ENCODE peak calls at places on chromosomes 4 and X, in six cellular contexts. One of them, this sample, is unnamed.
A peak's percentile ranks its signal among the peaks of the same experiment; 100 is the strongest.

GRCh38 chr4:95263960-95264359 is 284.8 kb downstream of the UNC5C start:
- DNase-seq in MM.1S: no peak
- DNase-seq in GM23248: no peak
- DNase-seq in GM12878: no peak
- DNase-seq in OCI-LY7: no peak
- DNase-seq in fibroblast of lung: no peak
- DNase-seq in this sample: no peak

GRCh38 chr4:1746919-1747602 is 25.7 kb downstream of the TACC3 start:
- DNase-seq in MM.1S: no peak
- DNase-seq in GM23248: no peak
- DNase-seq in GM12878: no peak
- DNase-seq in OCI-LY7: no peak
- DNase-seq in fibroblast of lung: no peak
- DNase-seq in this sample: no peak

GRCh38 chr4:186592961-186593586 is 37.7 kb upstream of the MTNR1A start:
- DNase-seq in MM.1S: no peak
- DNase-seq in GM23248: no peak
- DNase-seq in GM12878: no peak
- DNase-seq in OCI-LY7: no peak
- DNase-seq in fibroblast of lung: no peak
- DNase-seq in this sample: no peak

GRCh38 chr4:123479944-123480343 is 83.3 kb downstream of the SPRY1 start:
- DNase-seq in MM.1S: no peak
- DNase-seq in GM23248: peak; percentile 12
- DNase-seq in GM12878: no peak
- DNase-seq in OCI-LY7: peak; percentile 20
- DNase-seq in fibroblast of lung: no peak
- DNase-seq in this sample: no peak

GRCh38 chr4:48557478-48557877 is 67.4 kb downstream of the ZAR1 start:
- DNase-seq in MM.1S: no peak
- DNase-seq in GM23248: no peak
- DNase-seq in GM12878: no peak
- DNase-seq in OCI-LY7: no peak
- DNase-seq in fibroblast of lung: peak; percentile 10
- DNase-seq in this sample: no peak

GRCh38 chr4:140095694-140096482 is 58.1 kb downstream of the MAML3 start:
- DNase-seq in MM.1S: no peak
- DNase-seq in GM23248: peak; percentile 92
- DNase-seq in GM12878: no peak
- DNase-seq in OCI-LY7: peak; percentile 8
- DNase-seq in fibroblast of lung: peak; percentile 100
- DNase-seq in this sample: no peak

GRCh38 chr4:155667538-155668511 is 1.2 kb downstream of the GUCY1A1 start:
- DNase-seq in MM.1S: peak; percentile 70
- DNase-seq in GM23248: peak; percentile 45
- DNase-seq in GM12878: no peak
- DNase-seq in OCI-LY7: no peak
- DNase-seq in fibroblast of lung: peak; percentile 39
- DNase-seq in this sample: peak; percentile 53

GRCh38 chrX:56788229-56788628 is 59.2 kb downstream of the NBDY start:
- DNase-seq in MM.1S: peak; percentile 60
- DNase-seq in GM23248: no peak
- DNase-seq in GM12878: no peak
- DNase-seq in OCI-LY7: no peak
- DNase-seq in fibroblast of lung: no peak
- DNase-seq in this sample: no peak

GRCh38 chr4:52718123-52718522 is 33.1 kb downstream of the ERVMER34-1 start:
- DNase-seq in MM.1S: no peak
- DNase-seq in GM23248: peak; percentile 13
- DNase-seq in GM12878: no peak
- DNase-seq in OCI-LY7: no peak
- DNase-seq in fibroblast of lung: peak; percentile 54
- DNase-seq in this sample: no peak

GRCh38 chr4:7964890-7965662 is 25.4 kb upstream of the AFAP1 start:
- DNase-seq in MM.1S: no peak
- DNase-seq in GM23248: peak; percentile 73
- DNase-seq in GM12878: no peak
- DNase-seq in OCI-LY7: no peak
- DNase-seq in fibroblast of lung: peak; percentile 64
- DNase-seq in this sample: no peak

GRCh38 chr4:166941629-166942028 is 292.7 kb downstream of the SPOCK3 start:
- DNase-seq in MM.1S: no peak
- DNase-seq in GM23248: no peak
- DNase-seq in GM12878: peak; percentile 7
- DNase-seq in OCI-LY7: no peak
- DNase-seq in fibroblast of lung: peak; percentile 62
- DNase-seq in this sample: no peak

GRCh38 chr4:168651374-168651773 is 154.5 kb downstream of the PALLD start:
- DNase-seq in MM.1S: no peak
- DNase-seq in GM23248: no peak
- DNase-seq in GM12878: no peak
- DNase-seq in OCI-LY7: no peak
- DNase-seq in fibroblast of lung: peak; percentile 76
- DNase-seq in this sample: no peak

GRCh38 chr4:82125863-82126297 is 247.9 kb downstream of the HNRNPD start:
- DNase-seq in MM.1S: no peak
- DNase-seq in GM23248: no peak
- DNase-seq in GM12878: no peak
- DNase-seq in OCI-LY7: no peak
- DNase-seq in fibroblast of lung: no peak
- DNase-seq in this sample: no peak

GRCh38 chr4:68369474-68369805 is 19.6 kb upstream of the YTHDC1 start:
- DNase-seq in MM.1S: no peak
- DNase-seq in GM23248: no peak
- DNase-seq in GM12878: no peak
- DNase-seq in OCI-LY7: no peak
- DNase-seq in fibroblast of lung: peak; percentile 83
- DNase-seq in this sample: no peak

GRCh38 chr4:4677825-4678522 is 136.1 kb upstream of the STX18 start:
- DNase-seq in MM.1S: no peak
- DNase-seq in GM23248: peak; percentile 83
- DNase-seq in GM12878: no peak
- DNase-seq in OCI-LY7: peak; percentile 13
- DNase-seq in fibroblast of lung: peak; percentile 36
- DNase-seq in this sample: peak; percentile 40

GRCh38 chr4:154620111-154620510 is 7.7 kb upstream of the FGG start:
- DNase-seq in MM.1S: no peak
- DNase-seq in GM23248: no peak
- DNase-seq in GM12878: no peak
- DNase-seq in OCI-LY7: no peak
- DNase-seq in fibroblast of lung: no peak
- DNase-seq in this sample: no peak

GRCh38 chrX:9258346-9259104 is 206.3 kb upstream of the TBL1X start:
- DNase-seq in MM.1S: peak; percentile 33
- DNase-seq in GM23248: no peak
- DNase-seq in GM12878: no peak
- DNase-seq in OCI-LY7: no peak
- DNase-seq in fibroblast of lung: no peak
- DNase-seq in this sample: no peak

GRCh38 chr4:6316461-6317003 is 46.9 kb downstream of the WFS1 start:
- DNase-seq in MM.1S: no peak
- DNase-seq in GM23248: no peak
- DNase-seq in GM12878: no peak
- DNase-seq in OCI-LY7: no peak
- DNase-seq in fibroblast of lung: no peak
- DNase-seq in this sample: no peak

GRCh38 chr4:121192500-121192899 is 28.4 kb upstream of the TNIP3 start:
- DNase-seq in MM.1S: peak; percentile 53
- DNase-seq in GM23248: peak; percentile 73
- DNase-seq in GM12878: peak; percentile 39
- DNase-seq in OCI-LY7: peak; percentile 54
- DNase-seq in fibroblast of lung: peak; percentile 42
- DNase-seq in this sample: peak; percentile 33

GRCh38 chr4:70511365-70511764 is 7.0 kb upstream of the AMTN start:
- DNase-seq in MM.1S: no peak
- DNase-seq in GM23248: no peak
- DNase-seq in GM12878: no peak
- DNase-seq in OCI-LY7: no peak
- DNase-seq in fibroblast of lung: no peak
- DNase-seq in this sample: no peak

GRCh38 chr4:181819951-181820350 is 423.3 kb upstream of the TENM3 start:
- DNase-seq in MM.1S: no peak
- DNase-seq in GM23248: no peak
- DNase-seq in GM12878: no peak
- DNase-seq in OCI-LY7: no peak
- DNase-seq in fibroblast of lung: peak; percentile 60
- DNase-seq in this sample: no peak

GRCh38 chr4:177064116-177064515 is 245.6 kb upstream of the NEIL3 start:
- DNase-seq in MM.1S: no peak
- DNase-seq in GM23248: no peak
- DNase-seq in GM12878: no peak
- DNase-seq in OCI-LY7: no peak
- DNase-seq in fibroblast of lung: no peak
- DNase-seq in this sample: no peak

GRCh38 chr4:577499-578450 is 1.7 kb upstream of the TMEM271 start:
- DNase-seq in MM.1S: no peak
- DNase-seq in GM23248: peak; percentile 54
- DNase-seq in GM12878: no peak
- DNase-seq in OCI-LY7: no peak
- DNase-seq in fibroblast of lung: peak; percentile 36
- DNase-seq in this sample: peak; percentile 37

GRCh38 chrX:39897741-39898097 is 200.0 kb downstream of the BCOR start:
- DNase-seq in MM.1S: no peak
- DNase-seq in GM23248: no peak
- DNase-seq in GM12878: no peak
- DNase-seq in OCI-LY7: no peak
- DNase-seq in fibroblast of lung: no peak
- DNase-seq in this sample: no peak

GRCh38 chr4:5156677-5157076 is 105.4 kb downstream of the STK32B start:
- DNase-seq in MM.1S: no peak
- DNase-seq in GM23248: no peak
- DNase-seq in GM12878: no peak
- DNase-seq in OCI-LY7: no peak
- DNase-seq in fibroblast of lung: no peak
- DNase-seq in this sample: no peak

GRCh38 chrX:3052864-3053263 is 11.6 kb downstream of the ARSF start:
- DNase-seq in MM.1S: no peak
- DNase-seq in GM23248: no peak
- DNase-seq in GM12878: no peak
- DNase-seq in OCI-LY7: no peak
- DNase-seq in fibroblast of lung: no peak
- DNase-seq in this sample: no peak

GRCh38 chr4:68175562-68176155 is 46.0 kb upstream of the TMPRSS11F start:
- DNase-seq in MM.1S: peak; percentile 74
- DNase-seq in GM23248: peak; percentile 71
- DNase-seq in GM12878: peak; percentile 20
- DNase-seq in OCI-LY7: peak; percentile 64
- DNase-seq in fibroblast of lung: peak; percentile 52
- DNase-seq in this sample: peak; percentile 62

GRCh38 chrX:148609766-148610698 is 109.6 kb downstream of the AFF2 start:
- DNase-seq in MM.1S: peak; percentile 7
- DNase-seq in GM23248: no peak
- DNase-seq in GM12878: peak; percentile 40
- DNase-seq in OCI-LY7: peak; percentile 86
- DNase-seq in fibroblast of lung: peak; percentile 29
- DNase-seq in this sample: peak; percentile 9

GRCh38 chrX:130575831-130576404 is 174.1 kb downstream of the RBMX2 start:
- DNase-seq in MM.1S: peak; percentile 54
- DNase-seq in GM23248: peak; percentile 50
- DNase-seq in GM12878: no peak
- DNase-seq in OCI-LY7: peak; percentile 31
- DNase-seq in fibroblast of lung: peak; percentile 27
- DNase-seq in this sample: peak; percentile 1

DNA sequence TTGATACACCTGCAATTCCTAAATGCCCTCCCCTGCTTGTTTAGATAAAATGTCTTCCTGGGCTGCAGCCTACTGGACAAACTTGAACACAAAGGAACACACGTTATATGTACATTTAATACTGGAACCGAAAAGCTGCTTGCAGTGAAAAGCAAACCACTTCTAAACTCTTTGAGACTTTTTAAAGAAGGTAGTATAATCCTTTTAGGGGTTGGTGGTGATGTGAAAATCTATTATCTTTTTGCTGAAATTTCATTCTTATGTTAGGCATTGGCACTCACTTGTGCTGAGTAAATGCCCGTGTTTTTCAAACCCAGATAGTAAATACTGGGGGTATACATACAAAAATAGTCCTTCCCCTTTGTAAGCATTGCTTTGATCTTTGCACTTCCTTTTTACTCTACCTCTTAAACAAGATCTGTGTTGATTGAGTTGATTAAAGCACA is 2.2 kb downstream of the NFKB1 start:
- DNase-seq in MM.1S: peak; percentile 40
- DNase-seq in GM23248: no peak
- DNase-seq in GM12878: no peak
- DNase-seq in OCI-LY7: peak; percentile 54
- DNase-seq in fibroblast of lung: no peak
- DNase-seq in this sample: no peak
- H2AFZ ChIP-seq in MM.1S: no peak overlapping the region
- H2AFZ ChIP-seq in GM23248: no peak overlapping the region
- H2AFZ ChIP-seq in GM12878: no peak overlapping the region
- H2AFZ ChIP-seq in OCI-LY7: peak overlapping the region; percentile 26
- H2AFZ ChIP-seq in fibroblast of lung: no peak overlapping the region
- H2AFZ ChIP-seq in this sample: peak overlapping the region; percentile 68

GRCh38 chr4:13445841-13446790 is 38.0 kb downstream of the RAB28 start:
- DNase-seq in MM.1S: no peak
- DNase-seq in GM23248: no peak
- DNase-seq in GM12878: no peak
- DNase-seq in OCI-LY7: no peak
- DNase-seq in fibroblast of lung: no peak
- DNase-seq in this sample: peak; percentile 43
- H3K4me3 ChIP-seq in MM.1S: no peak overlapping the region
- H3K4me3 ChIP-seq in GM23248: no peak overlapping the region
- H3K4me3 ChIP-seq in GM12878: no peak overlapping the region
- H3K4me3 ChIP-seq in OCI-LY7: no peak overlapping the region
- H3K4me3 ChIP-seq in fibroblast of lung: no peak overlapping the region
- H3K4me3 ChIP-seq in this sample: peak overlapping the region; percentile 73

GRCh38 chr4:38951598-38951997 is 80.6 kb downstream of the TMEM156 start:
- DNase-seq in MM.1S: no peak
- DNase-seq in GM23248: no peak
- DNase-seq in GM12878: no peak
- DNase-seq in OCI-LY7: no peak
- DNase-seq in fibroblast of lung: no peak
- DNase-seq in this sample: no peak

GRCh38 chr4:38949416-38950051 is 81.9 kb downstream of the FAM114A1 start:
- DNase-seq in MM.1S: peak; percentile 38
- DNase-seq in GM23248: peak; percentile 44
- DNase-seq in GM12878: no peak
- DNase-seq in OCI-LY7: peak; percentile 10
- DNase-seq in fibroblast of lung: peak; percentile 64
- DNase-seq in this sample: no peak

GRCh38 chr4:38950734-38951133 is 81.5 kb downstream of the TMEM156 start:
- DNase-seq in MM.1S: no peak
- DNase-seq in GM23248: no peak
- DNase-seq in GM12878: no peak
- DNase-seq in OCI-LY7: no peak
- DNase-seq in fibroblast of lung: no peak
- DNase-seq in this sample: no peak

GRCh38 chr4:38948551-38948950 is 80.9 kb downstream of the FAM114A1 start:
- DNase-seq in MM.1S: no peak
- DNase-seq in GM23248: peak; percentile 94
- DNase-seq in GM12878: no peak
- DNase-seq in OCI-LY7: no peak
- DNase-seq in fibroblast of lung: peak; percentile 92
- DNase-seq in this sample: no peak

GRCh38 chr4:38950159-38950558 is 82.0 kb downstream of the TMEM156 start:
- DNase-seq in MM.1S: no peak
- DNase-seq in GM23248: no peak
- DNase-seq in GM12878: no peak
- DNase-seq in OCI-LY7: no peak
- DNase-seq in fibroblast of lung: no peak
- DNase-seq in this sample: no peak
- H3K27ac ChIP-seq in MM.1S: no peak overlapping the region
- H3K27ac ChIP-seq in GM23248: no peak overlapping the region
- H3K27ac ChIP-seq in GM12878: no peak overlapping the region
- H3K27ac ChIP-seq in OCI-LY7: no peak overlapping the region
- H3K27ac ChIP-seq in fibroblast of lung: no peak overlapping the region
- H3K27ac ChIP-seq in this sample: no peak overlapping the region

GRCh38 chr4:184473515-184474260 is 662 bp downstream of the IRF2 start:
- DNase-seq in MM.1S: peak; percentile 75
- DNase-seq in GM23248: peak; percentile 70
- DNase-seq in GM12878: no peak
- DNase-seq in OCI-LY7: peak; percentile 71
- DNase-seq in fibroblast of lung: peak; percentile 44
- DNase-seq in this sample: peak; percentile 39
- H2AFZ ChIP-seq in MM.1S: no peak overlapping the region
- H2AFZ ChIP-seq in GM23248: peak overlapping the region; percentile 80
- H2AFZ ChIP-seq in GM12878: no peak overlapping the region
- H2AFZ ChIP-seq in OCI-LY7: no peak overlapping the region
- H2AFZ ChIP-seq in fibroblast of lung: no peak overlapping the region
- H2AFZ ChIP-seq in this sample: peak overlapping the region; percentile 85